ENCODE peak calls at places on chromosomes 3 and 15, in six cellular contexts. One of them, this sample, is unnamed.
A peak's percentile ranks its signal among the peaks of the same experiment; 100 is the strongest.

GRCh38 chr15:95068847-95069518 is 837.6 kb downstream of the MCTP2 start:
- DNase-seq in EL: no peak
- DNase-seq in HCEC 1CT: no peak
- DNase-seq in AG10803: no peak
- DNase-seq in sigmoid colon: no peak
- DNase-seq in HT1080: no peak
- DNase-seq in this sample: no peak

GRCh38 chr15:47786371-47786770 is 69.1 kb downstream of the SEMA6D start:
- DNase-seq in EL: no peak
- DNase-seq in HCEC 1CT: no peak
- DNase-seq in AG10803: no peak
- DNase-seq in sigmoid colon: no peak
- DNase-seq in HT1080: no peak
- DNase-seq in this sample: no peak

GRCh38 chr3:36969540-36970432 is 23.1 kb downstream of the EPM2AIP1 start:
- DNase-seq in EL: peak; percentile 81
- DNase-seq in HCEC 1CT: peak; percentile 72
- DNase-seq in AG10803: peak; percentile 25
- DNase-seq in sigmoid colon: no peak
- DNase-seq in HT1080: peak; percentile 81
- DNase-seq in this sample: no peak

GRCh38 chr3:72336821-72337479 is 511.3 kb downstream of the SHQ1 start:
- DNase-seq in EL: peak; percentile 66
- DNase-seq in HCEC 1CT: peak; percentile 77
- DNase-seq in AG10803: peak; percentile 81
- DNase-seq in sigmoid colon: peak; percentile 95
- DNase-seq in HT1080: peak; percentile 50
- DNase-seq in this sample: peak; percentile 80

GRCh38 chr15:72824112-72824511 is 40.6 kb upstream of the ADPGK start:
- DNase-seq in EL: no peak
- DNase-seq in HCEC 1CT: no peak
- DNase-seq in AG10803: no peak
- DNase-seq in sigmoid colon: no peak
- DNase-seq in HT1080: no peak
- DNase-seq in this sample: no peak

GRCh38 chr3:43497405-43497804 is 124.4 kb downstream of the ANO10 start:
- DNase-seq in EL: no peak
- DNase-seq in HCEC 1CT: no peak
- DNase-seq in AG10803: no peak
- DNase-seq in sigmoid colon: no peak
- DNase-seq in HT1080: peak; percentile 11
- DNase-seq in this sample: no peak

GRCh38 chr3:170372190-170372879 is 14.8 kb downstream of the SKIL start:
- DNase-seq in EL: no peak
- DNase-seq in HCEC 1CT: no peak
- DNase-seq in AG10803: peak; percentile 8
- DNase-seq in sigmoid colon: no peak
- DNase-seq in HT1080: no peak
- DNase-seq in this sample: no peak

GRCh38 chr15:51386960-51387698 is 45.7 kb downstream of the GLDN start:
- DNase-seq in EL: no peak
- DNase-seq in HCEC 1CT: no peak
- DNase-seq in AG10803: no peak
- DNase-seq in sigmoid colon: no peak
- DNase-seq in HT1080: no peak
- DNase-seq in this sample: no peak

GRCh38 chr15:62797171-62797570 is 245.4 kb upstream of the TPM1 start:
- DNase-seq in EL: no peak
- DNase-seq in HCEC 1CT: no peak
- DNase-seq in AG10803: no peak
- DNase-seq in sigmoid colon: no peak
- DNase-seq in HT1080: no peak
- DNase-seq in this sample: no peak

GRCh38 chr3:193507566-193507965 is 47.1 kb downstream of the ATP13A4 start:
- DNase-seq in EL: peak; percentile 21
- DNase-seq in HCEC 1CT: no peak
- DNase-seq in AG10803: no peak
- DNase-seq in sigmoid colon: no peak
- DNase-seq in HT1080: peak; percentile 70
- DNase-seq in this sample: no peak

GRCh38 chr15:57387644-57388076 is 11.4 kb downstream of the CGNL1 start:
- DNase-seq in EL: no peak
- DNase-seq in HCEC 1CT: no peak
- DNase-seq in AG10803: no peak
- DNase-seq in sigmoid colon: no peak
- DNase-seq in HT1080: no peak
- DNase-seq in this sample: no peak

GRCh38 chr3:51828297-51828696 is 33.1 kb upstream of the IQCF2 start:
- DNase-seq in EL: no peak
- DNase-seq in HCEC 1CT: no peak
- DNase-seq in AG10803: no peak
- DNase-seq in sigmoid colon: no peak
- DNase-seq in HT1080: no peak
- DNase-seq in this sample: no peak

GRCh38 chr15:44033894-44034293 is 161.2 kb downstream of the FRMD5 start:
- DNase-seq in EL: peak; percentile 70
- DNase-seq in HCEC 1CT: peak; percentile 47
- DNase-seq in AG10803: peak; percentile 79
- DNase-seq in sigmoid colon: no peak
- DNase-seq in HT1080: peak; percentile 71
- DNase-seq in this sample: no peak

This sample was measured in cardiac septum.